ENCODE peak calls at places on chromosomes 1 and 21, in nine cellular contexts. N is psoas muscle; U is tibial nerve; F is Calu3; V is epithelial cell of esophagus; I is pulmonary artery endothelial cell; X is IMR-90; W is activated T-cell treated with anti-CD3 and anti-CD28 coated beads, Interleukin-2, amount 50 U/mL, for 72 hours; K is activated CD8-positive, alpha-beta memory T cell treated with anti-CD3 and anti-CD28 coated beads, Interleukin-2, amount 10 ng/mL, durations not matched to agents 7 days and 5 days. Z is an unnamed sample.

GRCh38 chr1:219665089-219665488 is 52.2 kb upstream of the ZC3H11B start:
- DNase-seq in W (no peak), I (no peak), N (no peak), U (no peak), F (no peak), K (no peak), X (no peak), V (no peak), Z (no peak)

GRCh38 chr1:184608581-184608980 is 146.1 kb downstream of the EDEM3 start:
- DNase-seq in X (no peak), W (no peak), K (no peak), N (no peak), I (no peak), U (no peak), F (no peak), V (no peak), Z (no peak)

GRCh38 chr21:30257773-30258172 is 25.0 kb downstream of the KRTAP24-1 start:
- DNase-seq in X (no peak), N (no peak), K (no peak), F (peak), I (no peak), U (peak), V (peak), W (no peak), Z (no peak)

GRCh38 chr1:210328032-210328745 is 513 bp upstream of the HHAT start:
- DNase-seq in U (no peak), W (no peak), I (no peak), K (no peak), N (no peak), X (no peak), F (no peak), V (no peak), Z (no peak)

GRCh38 chr1:218383681-218384080 is 38.5 kb downstream of the TGFB2 start:
- DNase-seq in V (no peak), K (no peak), W (no peak), X (no peak), N (no peak), I (no peak), F (no peak), U (no peak), Z (no peak)

GRCh38 chr1:214164157-214164556 is 116.8 kb upstream of the SMYD2 start:
- DNase-seq in K (no peak), I (no peak), V (no peak), W (no peak), F (no peak), X (no peak), U (no peak), N (no peak), Z (no peak)

GRCh38 chr1:54110991-54111390 is 41.8 kb downstream of the CDCP2 start:
- DNase-seq in U (no peak), N (no peak), X (no peak), V (no peak), W (no peak), I (no peak), F (no peak), K (no peak), Z (no peak)

GRCh38 chr1:31943546-31944184 is 5.5 kb upstream of the PTP4A2 start:
- DNase-seq in U (no peak), W (peak), N (no peak), F (no peak), X (no peak), I (no peak), V (no peak), K (peak), Z (no peak)

GRCh38 chr1:163673076-163673475 is 351.3 kb downstream of the NUF2 start:
- DNase-seq in V (no peak), K (no peak), X (no peak), I (no peak), N (no peak), U (no peak), F (no peak), W (no peak), Z (no peak)

GRCh38 chr1:156851779-156852413 is 7.0 kb downstream of the INSRR start:
- DNase-seq in W (no peak), N (no peak), F (no peak), I (no peak), K (no peak), X (no peak), U (no peak), V (no peak), Z (no peak)

Z was measured in HS-27A.